ENCODE peak calls at places on chromosome 9, in four cellular contexts. F, N, V and L are unnamed samples.

GRCh38 chr9:125634040-125634717 is 72.8 kb downstream of the MAPKAP1 start:
- DNase-seq in N (no peak), V (no peak), F (no peak), L (peak)

GRCh38 chr9:133855802-133856592 is 117.8 kb upstream of the SARDH start:
- DNase-seq in F (no peak), V (no peak), N (no peak), L (peak)

GRCh38 chr9:106913276-106913675 is 50.3 kb downstream of the ZNF462 start:
- DNase-seq in N (no peak), F (no peak), V (no peak), L (no peak)

GRCh38 chr9:133420392-133420827 is 1.8 kb upstream of the ADAMTS13 start:
- DNase-seq in V (no peak), N (no peak), F (no peak), L (no peak)

GRCh38 chr9:89746385-89747116 is 141.7 kb downstream of the GADD45G start:
- DNase-seq in N (no peak), F (no peak), V (no peak), L (no peak)

GRCh38 chr9:133111461-133112360 is 9.3 kb downstream of the RALGDS start:
- DNase-seq in F (no peak), N (no peak), V (no peak), L (no peak)

GRCh38 chr9:27125936-27126335 is 16.9 kb downstream of the TEK start:
- DNase-seq in N (no peak), F (no peak), V (no peak), L (peak)

GRCh38 chr9:135343733-135344522 is 135.7 kb upstream of the PPP1R26 start:
- DNase-seq in V (peak), N (peak), F (peak), L (no peak)

GRCh38 chr9:92762781-92763708 is 1.6 kb downstream of the BICD2 start:
- DNase-seq in V (no peak), F (no peak), N (no peak), L (no peak)

GRCh38 chr9:96136992-96137665 is 164.8 kb downstream of the HSD17B3 start:
- DNase-seq in V (no peak), N (no peak), F (no peak), L (peak)

GRCh38 chr9:38306899-38307298 is 85.6 kb upstream of the ALDH1B1 start:
- DNase-seq in F (no peak), N (no peak), V (no peak), L (no peak)

GRCh38 chr9:107439991-107440456 is 49.5 kb downstream of the KLF4 start:
- DNase-seq in V (no peak), N (no peak), F (no peak), L (no peak)

GRCh38 chr9:4366649-4367330 is 66.9 kb upstream of the GLIS3 start:
- DNase-seq in F (peak), N (peak), V (peak), L (peak)

GRCh38 chr9:117414220-117414905 is 494 bp downstream of the ASTN2 start:
- DNase-seq in N (no peak), V (no peak), F (no peak), L (no peak)

GRCh38 chr9:93612052-93612795 is 35.8 kb downstream of the PHF2 start:
- DNase-seq in N (no peak), F (no peak), V (no peak), L (no peak)

GRCh38 chr9:128412120-128412790 is 8.4 kb upstream of the CERCAM start:
- DNase-seq in V (peak), N (peak), F (peak), L (peak)

GRCh38 chr9:129323999-129324553 is 146.0 kb upstream of the IER5L start:
- DNase-seq in N (no peak), F (no peak), V (no peak), L (no peak)

GRCh38 chr9:4068449-4068848 is 231.4 kb downstream of the GLIS3 start:
- DNase-seq in N (no peak), F (no peak), V (no peak), L (peak)

GRCh38 chr9:127455299-127455992 is 4.1 kb downstream of the LRSAM1 start:
- DNase-seq in F (peak), N (peak), V (no peak), L (no peak)

GRCh38 chr9:76818271-76818670 is 54.0 kb downstream of the PCA3 start:
- DNase-seq in N (no peak), F (no peak), V (no peak), L (peak)

GRCh38 chr9:38067611-38067891 is 1.5 kb downstream of the SHB start:
- DNase-seq in V (no peak), N (no peak), F (no peak), L (no peak)

GRCh38 chr9:120729796-120730195 is 15.5 kb upstream of the MEGF9 start:
- DNase-seq in N (no peak), F (no peak), V (no peak), L (no peak)

GRCh38 chr9:95497772-95498171 is 19.0 kb downstream of the PTCH1 start:
- DNase-seq in V (no peak), N (no peak), F (no peak), L (no peak)

GRCh38 chr9:134185536-134186011 is 21.2 kb upstream of the RNU6ATAC start:
- DNase-seq in V (no peak), N (no peak), F (no peak), L (no peak)